ENCODE peak calls at places on chromosomes 16 and 17, in four cellular contexts. One of them, this sample, is unnamed. For H3K9me3, the result is how much of the 10 kb centered on the place peaks cover.

GRCh38 chr17:60525347-60525623 is 757 bp downstream of the APPBP2 start:
- DNase-seq in stomach: no peak
- DNase-seq in transverse colon: no peak
- DNase-seq in esophagus muscularis mucosa: peak
- DNase-seq in this sample: peak

GRCh38 chr17:17669081-17669850 is 12.0 kb upstream of the RAI1 start:
- DNase-seq in stomach: no peak
- DNase-seq in transverse colon: no peak
- DNase-seq in esophagus muscularis mucosa: no peak
- DNase-seq in this sample: no peak

GRCh38 chr17:76869209-76869877 is 1.1 kb downstream of the MGAT5B start:
- DNase-seq in stomach: no peak
- DNase-seq in transverse colon: no peak
- DNase-seq in esophagus muscularis mucosa: no peak
- DNase-seq in this sample: no peak

GRCh38 chr17:30064738-30065137 is 51.9 kb upstream of the NSRP1 start:
- DNase-seq in stomach: no peak
- DNase-seq in transverse colon: no peak
- DNase-seq in esophagus muscularis mucosa: no peak
- DNase-seq in this sample: no peak

GRCh38 chr16:89565506-89566372 is 5.3 kb downstream of the RPL13 start:
- DNase-seq in stomach: peak
- DNase-seq in transverse colon: peak
- DNase-seq in esophagus muscularis mucosa: no peak
- DNase-seq in this sample: peak

GRCh38 chr16:104828-105374 is 26.9 kb downstream of the MPG start:
- DNase-seq in stomach: no peak
- DNase-seq in transverse colon: no peak
- DNase-seq in esophagus muscularis mucosa: no peak
- DNase-seq in this sample: no peak

GRCh38 chr16:82016268-82016667 is 5.0 kb upstream of the SDR42E1 start:
- DNase-seq in stomach: no peak
- DNase-seq in transverse colon: no peak
- DNase-seq in esophagus muscularis mucosa: no peak
- DNase-seq in this sample: peak

GRCh38 chr17:33335491-33336173 is 42.5 kb upstream of the ASIC2 start:
- DNase-seq in stomach: no peak
- DNase-seq in transverse colon: no peak
- DNase-seq in esophagus muscularis mucosa: no peak
- DNase-seq in this sample: no peak

GRCh38 chr16:50270510-50271147 is 4.3 kb downstream of the ADCY7 start:
- DNase-seq in stomach: no peak
- DNase-seq in transverse colon: no peak
- DNase-seq in esophagus muscularis mucosa: no peak
- DNase-seq in this sample: no peak

GRCh38 chr17:8117980-8118768 is at the start of gene ALOXE3:
- DNase-seq in stomach: peak
- DNase-seq in transverse colon: peak
- DNase-seq in esophagus muscularis mucosa: no peak
- DNase-seq in this sample: peak

GRCh38 chr16:3578121-3578520 is 918 bp upstream of the NLRC3 start:
- DNase-seq in stomach: no peak
- DNase-seq in transverse colon: peak
- DNase-seq in esophagus muscularis mucosa: no peak
- DNase-seq in this sample: no peak

GRCh38 chr17:2067559-2067958 is 12.7 kb downstream of the HIC1 start:
- DNase-seq in stomach: no peak
- DNase-seq in transverse colon: no peak
- DNase-seq in esophagus muscularis mucosa: no peak
- DNase-seq in this sample: no peak

GRCh38 chr17:17749921-17750320 is 68.7 kb downstream of the RAI1 start:
- DNase-seq in stomach: peak
- DNase-seq in transverse colon: peak
- DNase-seq in esophagus muscularis mucosa: no peak
- DNase-seq in this sample: no peak

GRCh38 chr17:75722542-75723095 is 1.4 kb downstream of the ITGB4 start:
- DNase-seq in stomach: no peak
- DNase-seq in transverse colon: no peak
- DNase-seq in esophagus muscularis mucosa: no peak
- DNase-seq in this sample: no peak

GRCh38 chr16:50165473-50165872 is 12.4 kb downstream of the TENT4B start:
- DNase-seq in stomach: no peak
- DNase-seq in transverse colon: no peak
- DNase-seq in esophagus muscularis mucosa: peak
- DNase-seq in this sample: no peak

GRCh38 chr16:70254965-70255286 is 3.2 kb upstream of the EXOSC6 start:
- DNase-seq in stomach: no peak
- DNase-seq in transverse colon: no peak
- DNase-seq in esophagus muscularis mucosa: no peak
- DNase-seq in this sample: no peak

GRCh38 chr16:8581923-8582580 is 8.3 kb downstream of the TMEM114 start:
- DNase-seq in stomach: no peak
- DNase-seq in transverse colon: peak
- DNase-seq in esophagus muscularis mucosa: no peak
- DNase-seq in this sample: no peak

GRCh38 chr17:20073056-20073979 is 64.2 kb downstream of the SPECC1 start:
- DNase-seq in stomach: peak
- DNase-seq in transverse colon: peak
- DNase-seq in esophagus muscularis mucosa: no peak
- DNase-seq in this sample: no peak

GRCh38 chr17:81510798-81511549 is 1.6 kb downstream of the ACTG1 start:
- DNase-seq in stomach: no peak
- DNase-seq in transverse colon: no peak
- DNase-seq in esophagus muscularis mucosa: no peak
- DNase-seq in this sample: no peak

GRCh38 chr17:81508639-81509047 is 4.0 kb downstream of the ACTG1 start:
- DNase-seq in stomach: no peak
- DNase-seq in transverse colon: no peak
- DNase-seq in esophagus muscularis mucosa: no peak
- DNase-seq in this sample: no peak

GRCh38 chr17:81509048-81509686 is 3.4 kb downstream of the ACTG1 start:
- DNase-seq in stomach: no peak
- DNase-seq in transverse colon: peak
- DNase-seq in esophagus muscularis mucosa: no peak
- DNase-seq in this sample: no peak

GRCh38 chr17:81510524-81510797 is 2.1 kb downstream of the ACTG1 start:
- DNase-seq in stomach: no peak
- DNase-seq in transverse colon: no peak
- DNase-seq in esophagus muscularis mucosa: no peak
- DNase-seq in this sample: no peak

DNA sequence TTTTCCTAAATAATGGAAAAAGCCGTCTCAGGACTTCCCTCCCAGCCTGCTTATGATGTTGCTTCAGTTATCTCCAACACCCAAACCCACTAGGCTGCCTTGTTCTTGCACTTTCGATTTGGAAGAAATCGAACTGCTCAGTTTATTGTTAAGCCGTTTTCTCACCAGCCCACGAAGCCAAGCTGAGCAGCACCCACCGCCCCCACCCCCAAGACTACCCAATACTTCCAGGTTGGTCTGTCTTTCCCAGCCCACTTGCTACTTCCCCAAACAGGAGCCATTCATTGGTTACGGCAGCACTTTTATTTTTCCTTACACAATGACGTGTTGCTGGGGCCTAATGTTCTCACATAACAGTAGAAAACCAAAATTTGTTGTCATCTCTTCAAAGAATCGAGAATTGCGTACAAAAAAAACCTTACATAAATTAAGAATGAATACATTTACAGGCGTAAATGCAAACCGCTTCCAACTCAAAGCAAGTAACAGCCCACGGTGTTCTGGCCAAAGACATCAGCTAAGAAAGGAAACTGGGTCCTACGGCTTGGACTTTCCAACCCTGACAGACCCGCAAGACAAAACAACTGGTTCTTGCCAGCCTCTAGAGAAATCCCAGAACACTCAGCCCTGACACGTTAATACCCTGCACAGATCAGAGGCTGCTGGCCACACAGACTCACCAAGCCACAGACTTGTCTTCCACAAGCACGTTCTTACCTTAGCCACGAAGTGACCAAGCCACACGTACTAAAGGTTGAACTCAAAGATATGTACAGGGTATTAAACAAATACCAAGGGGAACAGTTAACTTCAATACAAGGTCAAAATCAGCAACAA is 2.7 kb downstream of the ACTG1 start:
- DNase-seq in stomach: no peak
- DNase-seq in transverse colon: no peak
- DNase-seq in esophagus muscularis mucosa: no peak
- DNase-seq in this sample: no peak
- TF ChIP-seq POLR2A in stomach: no peak
- TF ChIP-seq POLR2A in transverse colon: peak
- TF ChIP-seq POLR2A in esophagus muscularis mucosa: no peak
- TF ChIP-seq POLR2A in this sample: peak

GRCh38 chr17:4597975-4598374 is 13.6 kb downstream of the SMTNL2 start:
- DNase-seq in stomach: no peak
- DNase-seq in transverse colon: no peak
- DNase-seq in esophagus muscularis mucosa: no peak
- DNase-seq in this sample: no peak

GRCh38 chr17:4598776-4599504 is 14.6 kb downstream of the SMTNL2 start:
- DNase-seq in stomach: no peak
- DNase-seq in transverse colon: peak
- DNase-seq in esophagus muscularis mucosa: peak
- DNase-seq in this sample: no peak

GRCh38 chr17:4600563-4600962 is 16.2 kb downstream of the SMTNL2 start:
- DNase-seq in stomach: no peak
- DNase-seq in transverse colon: no peak
- DNase-seq in esophagus muscularis mucosa: no peak
- DNase-seq in this sample: no peak

GRCh38 chr17:4601326-4601725 is 17.0 kb downstream of the SMTNL2 start:
- DNase-seq in stomach: no peak
- DNase-seq in transverse colon: no peak
- DNase-seq in esophagus muscularis mucosa: no peak
- DNase-seq in this sample: no peak

DNA sequence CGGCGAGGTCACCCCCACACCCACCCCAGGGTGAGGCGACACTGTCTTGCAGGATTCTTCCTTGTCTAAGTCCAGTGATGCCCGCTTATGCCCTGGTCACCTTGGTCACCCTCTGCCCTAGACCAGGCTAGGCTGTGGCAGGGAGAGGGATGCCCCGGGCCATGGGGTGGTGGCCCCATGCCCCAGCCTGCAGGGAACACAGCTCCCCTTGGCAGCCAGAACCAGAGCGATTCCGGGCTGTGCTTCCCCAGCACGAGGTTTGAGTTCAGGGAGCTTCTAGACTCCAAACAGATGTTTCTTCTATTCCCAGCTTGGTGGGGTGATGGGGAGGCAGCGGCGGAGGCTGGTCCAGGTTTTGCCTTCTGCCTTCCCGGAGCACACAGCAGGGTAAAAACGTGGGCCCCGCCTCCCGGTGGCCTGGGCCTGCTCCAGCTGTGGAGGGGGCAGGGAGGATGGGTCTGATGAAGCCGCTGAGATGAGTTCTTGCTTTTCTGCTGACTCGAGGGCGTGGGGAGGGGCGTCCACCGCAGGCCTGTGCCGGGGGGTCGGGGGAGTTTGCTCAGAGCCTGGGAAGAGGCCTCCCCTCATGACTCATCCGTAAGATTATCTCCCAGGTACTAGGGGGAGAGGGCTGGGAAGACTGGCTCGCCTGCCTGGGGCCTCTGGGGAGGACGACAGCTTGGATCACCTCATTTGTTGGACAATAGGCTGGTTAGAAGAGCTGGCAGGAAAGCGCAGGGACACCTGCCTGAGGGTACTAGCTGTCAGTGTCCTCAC is 15.4 kb downstream of the SMTNL2 start:
- DNase-seq in stomach: no peak
- DNase-seq in transverse colon: no peak
- DNase-seq in esophagus muscularis mucosa: no peak
- DNase-seq in this sample: no peak
- TF ChIP-seq POLR2AphosphoS5 in stomach: no peak
- TF ChIP-seq POLR2AphosphoS5 in transverse colon: peak
- TF ChIP-seq POLR2AphosphoS5 in esophagus muscularis mucosa: peak
- TF ChIP-seq POLR2AphosphoS5 in this sample: no peak

GRCh38 chr16:80039777-80040176 is 439.2 kb upstream of the MAF start:
- DNase-seq in stomach: no peak
- DNase-seq in transverse colon: no peak
- DNase-seq in esophagus muscularis mucosa: no peak
- DNase-seq in this sample: no peak

GRCh38 chr16:80038566-80038965 is 438.0 kb upstream of the MAF start:
- DNase-seq in stomach: no peak
- DNase-seq in transverse colon: no peak
- DNase-seq in esophagus muscularis mucosa: no peak
- DNase-seq in this sample: no peak

GRCh38 chr16:80033783-80034468 is 433.4 kb upstream of the MAF start:
- DNase-seq in stomach: no peak
- DNase-seq in transverse colon: no peak
- DNase-seq in esophagus muscularis mucosa: no peak
- DNase-seq in this sample: no peak

GRCh38 chr16:80034469-80034826 is 433.9 kb upstream of the MAF start:
- DNase-seq in stomach: no peak
- DNase-seq in transverse colon: no peak
- DNase-seq in esophagus muscularis mucosa: no peak
- DNase-seq in this sample: no peak

GRCh38 chr16:80034948-80035700 is 434.6 kb upstream of the MAF start:
- DNase-seq in stomach: no peak
- DNase-seq in transverse colon: no peak
- DNase-seq in esophagus muscularis mucosa: no peak
- DNase-seq in this sample: no peak
- H3K9me3 ChIP-seq in stomach: under half
- H3K9me3 ChIP-seq in transverse colon: under half
- H3K9me3 ChIP-seq in esophagus muscularis mucosa: under half
- H3K9me3 ChIP-seq in this sample: under half

GRCh38 chr16:56675685-56676210 is 6.1 kb downstream of the MT1H start:
- DNase-seq in stomach: no peak
- DNase-seq in transverse colon: peak
- DNase-seq in esophagus muscularis mucosa: no peak
- DNase-seq in this sample: no peak

GRCh38 chr16:56677474-56677873 is 4.8 kb upstream of the MT1X start:
- DNase-seq in stomach: no peak
- DNase-seq in transverse colon: no peak
- DNase-seq in esophagus muscularis mucosa: no peak
- DNase-seq in this sample: no peak

GRCh38 chr16:56679813-56680212 is 2.5 kb upstream of the MT1X start:
- DNase-seq in stomach: no peak
- DNase-seq in transverse colon: no peak
- DNase-seq in esophagus muscularis mucosa: no peak
- DNase-seq in this sample: no peak

GRCh38 chr16:56681939-56682702 is at the start of gene MT1X:
- DNase-seq in stomach: peak
- DNase-seq in transverse colon: peak
- DNase-seq in esophagus muscularis mucosa: peak
- DNase-seq in this sample: peak

DNA sequence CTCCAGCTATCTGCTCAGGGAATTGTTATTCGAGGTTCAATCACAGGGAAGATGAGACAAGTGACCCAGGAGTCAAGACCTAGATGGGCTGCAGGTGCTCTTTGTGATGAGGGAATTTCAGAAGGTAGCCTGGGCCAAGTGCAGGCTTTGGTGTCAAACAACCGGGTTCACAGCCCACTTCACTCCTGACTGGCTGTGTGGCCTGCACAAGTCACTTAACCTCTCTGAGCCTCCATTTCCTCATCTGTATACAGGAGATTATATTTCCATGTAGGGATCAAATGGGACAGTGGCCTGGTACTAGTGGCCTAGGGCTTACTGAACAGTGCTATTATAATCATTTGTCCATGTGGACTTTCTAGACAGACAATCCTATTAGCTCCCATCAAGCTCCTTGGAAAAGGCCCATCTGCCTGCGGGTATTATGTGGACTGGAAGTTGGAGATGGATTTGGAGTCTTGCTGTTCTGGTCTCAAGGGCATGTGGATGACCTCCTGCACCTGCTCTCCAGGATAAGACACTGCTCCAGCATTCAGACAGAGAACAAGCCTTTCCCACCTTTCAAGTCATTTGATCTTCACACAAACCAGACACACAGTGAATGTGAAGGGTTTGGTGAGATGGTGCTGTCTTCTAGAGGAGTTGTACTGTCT is 3.1 kb upstream of the MT1X start:
- DNase-seq in stomach: no peak
- DNase-seq in transverse colon: no peak
- DNase-seq in esophagus muscularis mucosa: no peak
- DNase-seq in this sample: no peak
- TF ChIP-seq POLR2A in stomach: no peak
- TF ChIP-seq POLR2A in transverse colon: no peak
- TF ChIP-seq POLR2A in esophagus muscularis mucosa: no peak
- TF ChIP-seq POLR2A in this sample: no peak